ENCODE peak calls at places on chromosomes 4 and X, in five cellular contexts. K, V, G, Z and L are unnamed samples.

GRCh38 chrX:153781428-153782047 is 697 bp downstream of the SRPK3 start:
- DNase-seq in Z (no peak), K (no peak), G (no peak), V (no peak), L (no peak)

GRCh38 chrX:41333744-41333993 is 293 bp upstream of the DDX3X start:
- DNase-seq in K (peak; percentile 71), V (peak; percentile 75), Z (no peak), G (peak; percentile 64), L (peak; percentile 28)

GRCh38 chr4:186724861-186725419 is 1.3 kb upstream of the FAT1 start:
- DNase-seq in V (no peak), K (no peak), G (no peak), Z (no peak), L (peak; percentile 29)

GRCh38 chr4:98203406-98204235 is 57.6 kb upstream of the RAP1GDS1 start:
- DNase-seq in K (no peak), G (no peak), Z (no peak), V (no peak), L (no peak)

GRCh38 chr4:55358668-55359067 is 12.6 kb downstream of the SRD5A3 start:
- DNase-seq in K (no peak), G (no peak), V (no peak), Z (no peak), L (no peak)

GRCh38 chr4:66609014-66609413 is 936.3 kb downstream of the CENPC start:
- DNase-seq in K (no peak), G (no peak), Z (no peak), V (no peak), L (no peak)

GRCh38 chrX:98194036-98194435 is 1310.3 kb downstream of the RPA4 start:
- DNase-seq in V (no peak), G (no peak), Z (no peak), K (no peak), L (no peak)

GRCh38 chr4:142559986-142560385 is 286.1 kb downstream of the INPP4B start:
- DNase-seq in Z (no peak), V (no peak), K (no peak), G (no peak), L (no peak)

GRCh38 chr4:139278956-139279722 is 886 bp downstream of the MGARP start:
- DNase-seq in G (no peak), Z (no peak), V (no peak), K (no peak), L (no peak)

GRCh38 chr4:145482209-145483021 is 762 bp downstream of the SMAD1 start:
- DNase-seq in V (peak; percentile 61), Z (peak; percentile 55), G (peak; percentile 21), K (peak; percentile 50), L (peak; percentile 48)

DNA sequence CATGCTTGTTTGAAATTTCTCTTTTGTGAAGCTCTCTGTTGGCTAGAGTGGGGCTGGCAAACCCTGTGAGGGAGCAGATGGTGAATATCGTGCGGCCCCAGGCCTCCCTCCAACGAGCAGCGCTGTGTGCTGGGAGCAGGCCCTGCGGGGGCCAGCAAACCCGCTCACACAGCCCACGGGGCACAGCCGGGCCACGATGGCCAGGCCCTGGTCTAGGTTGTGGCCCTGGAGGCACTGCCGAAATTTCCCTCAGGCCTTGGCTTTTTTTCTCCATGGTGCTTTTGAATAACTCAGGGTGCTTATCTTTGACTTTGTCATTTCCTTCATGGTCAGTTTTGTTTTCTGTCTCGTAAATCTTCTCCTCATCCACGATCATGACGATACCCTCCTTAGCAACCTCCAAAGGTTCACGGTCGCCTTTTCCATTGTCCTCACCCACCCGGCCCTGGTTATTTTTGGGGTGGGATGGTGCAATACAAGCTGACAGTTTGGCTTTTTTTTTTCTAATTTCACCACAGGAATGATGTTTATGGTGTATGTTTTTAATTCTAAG is 20.7 kb downstream of the PCGF3 start:
- DNase-seq in Z (no peak), K (no peak), V (no peak), G (no peak), L (no peak)
- TF ChIP-seq EP300 in Z (no peak), K (no peak), V (no peak), G (no peak), L (no peak)

GRCh38 chr4:24887881-24888430 is 24.9 kb downstream of the CCDC149 start:
- DNase-seq in V (no peak), K (no peak), G (no peak), Z (no peak), L (no peak)

GRCh38 chr4:24888475-24888874 is 24.4 kb downstream of the CCDC149 start:
- DNase-seq in K (no peak), V (no peak), Z (no peak), G (no peak), L (no peak)

GRCh38 chr4:24886596-24886995 is 26.2 kb downstream of the CCDC149 start:
- DNase-seq in K (no peak), V (no peak), G (no peak), Z (no peak), L (no peak)

GRCh38 chr4:24884925-24885324 is 27.9 kb downstream of the CCDC149 start:
- DNase-seq in Z (no peak), G (no peak), K (no peak), V (no peak), L (no peak)

GRCh38 chr4:24885342-24885741 is 27.5 kb downstream of the CCDC149 start:
- DNase-seq in V (no peak), K (no peak), G (no peak), Z (no peak), L (no peak)
- TF ChIP-seq EP300 in V (no peak), K (no peak), G (no peak), Z (no peak), L (peak; percentile 81)

GRCh38 chrX:25941087-25941486 is 197.1 kb upstream of the MAGEB18 start:
- DNase-seq in Z (no peak), K (no peak), G (no peak), V (no peak), L (no peak)

DNA sequence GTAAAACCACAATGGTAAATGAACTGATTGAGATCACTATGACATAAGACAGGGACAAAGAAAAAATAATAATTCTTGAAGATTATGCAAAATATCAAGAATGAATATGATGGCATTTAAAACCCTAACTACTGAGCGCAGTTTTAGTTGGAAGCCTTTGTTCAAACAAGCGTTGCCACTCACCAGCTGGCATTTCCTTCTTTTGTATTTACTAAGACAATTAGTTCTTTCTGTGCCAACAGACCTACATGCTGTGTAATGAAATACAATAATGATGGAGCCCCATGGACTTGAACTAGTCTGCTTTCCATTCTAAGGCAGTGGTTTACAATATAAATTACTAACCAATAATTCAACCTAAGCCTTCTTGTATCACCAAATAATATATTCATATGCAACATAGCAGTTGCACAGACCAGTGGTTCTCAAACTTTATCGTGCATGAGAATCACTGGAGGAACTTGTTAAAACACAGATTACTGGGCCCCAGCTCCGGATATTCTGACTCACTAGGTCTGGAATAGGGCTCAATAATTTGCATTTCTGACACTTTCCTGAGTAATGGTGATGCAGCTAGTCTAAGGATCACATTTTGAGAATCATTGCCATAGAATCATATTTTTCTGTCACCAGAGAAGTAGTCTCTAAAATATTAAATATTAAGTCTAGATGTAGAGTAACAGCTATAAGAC is 196.4 kb upstream of the MAGEB18 start:
- DNase-seq in Z (no peak), K (no peak), G (no peak), V (no peak), L (no peak)
- TF ChIP-seq EP300 in Z (no peak), K (no peak), G (no peak), V (no peak), L (no peak)

DNA sequence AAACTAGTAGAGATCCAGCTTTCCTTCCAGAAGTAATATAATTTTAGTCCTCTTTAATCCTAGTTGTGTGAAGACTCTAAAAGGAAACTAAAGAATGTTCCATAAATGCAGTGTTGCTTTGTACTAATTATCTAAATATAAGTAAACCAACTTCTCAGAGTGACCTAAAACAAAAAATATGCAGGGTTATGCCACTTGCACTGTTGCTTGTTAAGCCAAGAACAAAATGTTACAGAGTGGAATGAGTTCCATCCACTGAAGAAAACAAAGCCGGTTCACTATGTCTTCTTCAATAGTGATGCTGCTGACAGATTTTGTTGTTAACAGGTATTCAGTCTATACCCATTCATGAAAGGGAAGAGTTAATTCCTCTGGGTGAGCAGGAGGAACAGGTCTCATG is 252.0 kb upstream of the DIAPH2 start:
- DNase-seq in G (no peak), K (no peak), V (no peak), Z (no peak), L (no peak)
- TF ChIP-seq EP300 in G (no peak), K (no peak), V (no peak), Z (no peak), L (peak; percentile 68)

DNA sequence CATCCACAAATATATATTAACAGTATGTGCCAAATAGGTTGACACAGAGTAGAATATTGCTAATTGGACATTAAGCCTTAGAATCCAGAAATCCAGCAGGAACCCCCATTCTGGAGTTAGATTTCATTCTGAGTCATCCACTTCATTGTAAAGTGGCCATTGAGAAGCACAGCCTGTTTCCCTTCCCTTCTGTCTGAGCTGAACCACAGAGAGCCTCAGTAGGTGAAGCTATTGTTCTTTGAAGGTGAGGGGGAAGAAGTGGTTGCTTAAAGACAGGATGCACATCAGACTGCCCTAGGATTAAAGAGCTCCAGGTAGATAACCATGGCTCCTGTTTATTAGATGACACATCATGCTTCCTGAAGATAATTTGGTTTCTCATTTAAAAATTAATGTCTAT is 30.6 kb upstream of the MCF2 start:
- DNase-seq in G (no peak), Z (no peak), K (no peak), V (no peak), L (no peak)
- TF ChIP-seq EP300 in G (no peak), Z (no peak), K (no peak), V (no peak), L (no peak)